ENCODE peak calls at places on chromosomes 16 and 17, in four cellular contexts. F is activated CD8-positive, alpha-beta T cell treated with anti-CD3 and anti-CD28 coated beads for 36 hours; V is fibroblast of pulmonary artery; S is adrenal gland. K is an unnamed sample.

GRCh38 chr16:21326459-21326858 is 48.4 kb upstream of the CRYM start:
- DNase-seq in F (no peak), V (no peak), S (no peak), K (no peak)

GRCh38 chr16:88649924-88650748 is 717 bp downstream of the CYBA start:
- DNase-seq in F (peak), V (peak), S (no peak), K (peak)

GRCh38 chr17:29840884-29841283 is 89.1 kb downstream of the SSH2 start:
- DNase-seq in F (no peak), V (peak), S (no peak), K (no peak)

GRCh38 chr16:2744711-2745110 is 7.7 kb upstream of the SRRM2 start:
- DNase-seq in F (no peak), V (no peak), S (no peak), K (no peak)

GRCh38 chr16:50326835-50327465 is 41.8 kb downstream of the BRD7 start:
- DNase-seq in F (peak), V (peak), S (no peak), K (peak)

GRCh38 chr17:68399638-68400403 is 57.5 kb downstream of the WIPI1 start:
- DNase-seq in F (peak), V (peak), S (no peak), K (no peak)

GRCh38 chr16:57316390-57317017 is 32.0 kb upstream of the PLLP start:
- DNase-seq in F (no peak), V (peak), S (peak), K (no peak)

GRCh38 chr16:84423416-84423837 is 55.1 kb downstream of the ATP2C2 start:
- DNase-seq in F (no peak), V (peak), S (no peak), K (peak)

GRCh38 chr17:7042507-7043194 is 1.2 kb downstream of the SLC16A11 start:
- DNase-seq in F (peak), V (no peak), S (no peak), K (peak)

GRCh38 chr16:71303938-71304337 is 14.7 kb upstream of the CMTR2 start:
- DNase-seq in F (no peak), V (no peak), S (no peak), K (no peak)

GRCh38 chr17:30477758-30478115 is 529 bp downstream of the GOSR1 start:
- DNase-seq in F (peak), V (peak), S (peak), K (peak)

GRCh38 chr16:84807776-84808175 is 12.0 kb upstream of the CRISPLD2 start:
- DNase-seq in F (no peak), V (no peak), S (no peak), K (no peak)

GRCh38 chr17:45672301-45672700 is 111.8 kb upstream of the CRHR1 start:
- DNase-seq in F (no peak), V (no peak), S (no peak), K (no peak)

GRCh38 chr17:1645207-1646171 is at the start of gene SCARF1:
- DNase-seq in F (peak), V (no peak), S (peak), K (no peak)

DNA sequence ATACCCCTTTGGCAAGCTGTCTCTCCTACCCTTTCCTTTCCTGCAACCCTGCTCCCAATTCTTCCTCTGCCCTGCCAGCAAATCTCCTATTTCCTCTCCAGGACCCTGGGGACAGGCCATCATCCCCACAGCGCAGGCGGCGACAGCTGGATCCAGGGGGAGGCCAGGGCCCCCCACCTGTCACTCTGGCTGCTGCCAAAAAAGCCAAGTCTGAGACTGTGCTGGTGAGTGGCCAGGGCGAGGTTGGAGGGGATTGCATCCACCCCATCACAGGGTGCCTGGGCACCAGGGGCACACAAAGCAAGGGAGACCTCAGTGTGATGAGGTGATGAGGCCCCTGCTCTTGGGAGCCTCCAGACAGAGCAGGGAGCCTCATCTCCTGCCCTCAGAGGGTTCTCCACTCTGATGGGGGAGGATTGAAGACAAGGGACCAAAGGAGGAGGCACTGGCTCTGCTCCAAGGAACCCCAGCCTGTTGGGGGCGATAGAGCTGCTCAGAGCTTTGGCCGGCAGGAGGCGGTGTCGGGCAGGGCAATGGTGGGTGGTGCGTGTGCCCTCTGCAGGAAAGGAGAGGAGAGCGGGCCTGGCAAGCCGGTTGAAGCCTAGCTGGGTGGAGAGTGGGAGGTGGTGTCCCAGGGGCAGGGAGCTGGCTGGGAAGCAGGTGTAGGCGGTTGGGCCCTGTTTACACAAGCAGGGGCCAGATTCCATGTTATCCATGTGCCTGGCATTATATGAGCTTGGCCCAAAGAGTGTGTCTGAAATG is 15.6 kb upstream of the PDK2 start:
- DNase-seq in F (peak), V (peak), S (peak), K (no peak)
- TF ChIP-seq CTCF in F (no peak), V (peak), S (peak), K (peak)

DNA sequence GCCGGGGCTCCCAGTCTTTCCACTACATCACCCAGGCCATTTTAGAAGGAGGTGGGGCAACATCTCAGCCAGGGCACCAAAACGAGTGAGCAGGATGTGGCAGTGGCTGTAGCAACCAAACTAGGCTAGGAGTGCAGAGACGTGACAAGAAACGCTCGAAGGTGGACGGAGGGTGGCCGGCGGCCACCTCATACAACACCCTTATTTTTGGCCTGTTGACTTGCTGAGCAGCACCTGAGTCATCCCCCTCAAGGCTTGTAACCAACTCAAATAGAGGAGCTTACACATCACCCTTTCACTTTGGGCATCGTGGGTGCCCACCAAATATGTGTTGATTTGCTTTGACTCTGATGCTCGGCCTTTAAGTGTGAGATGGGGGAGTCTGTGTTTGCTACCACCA is 23.7 kb upstream of the SOX9 start:
- DNase-seq in F (no peak), V (no peak), S (no peak), K (no peak)
- TF ChIP-seq CTCF in F (no peak), V (no peak), S (no peak), K (no peak)

GRCh38 chr16:51374346-51374745 is 223.3 kb upstream of the SALL1 start:
- DNase-seq in F (no peak), V (peak), S (no peak), K (no peak)
- TF ChIP-seq CTCF in F (no peak), V (no peak), S (no peak), K (no peak)

GRCh38 chr16:11101695-11102522 is 154.1 kb downstream of the SOCS1 start:
- DNase-seq in F (no peak), V (peak), S (peak), K (no peak)
- TF ChIP-seq CTCF in F (no peak), V (peak), S (no peak), K (no peak)

GRCh38 chr17:56231693-56232092 is 78.4 kb downstream of the ANKFN1 start:
- DNase-seq in F (no peak), V (no peak), S (no peak), K (no peak)
- TF ChIP-seq CTCF in F (no peak), V (no peak), S (no peak), K (no peak)

DNA sequence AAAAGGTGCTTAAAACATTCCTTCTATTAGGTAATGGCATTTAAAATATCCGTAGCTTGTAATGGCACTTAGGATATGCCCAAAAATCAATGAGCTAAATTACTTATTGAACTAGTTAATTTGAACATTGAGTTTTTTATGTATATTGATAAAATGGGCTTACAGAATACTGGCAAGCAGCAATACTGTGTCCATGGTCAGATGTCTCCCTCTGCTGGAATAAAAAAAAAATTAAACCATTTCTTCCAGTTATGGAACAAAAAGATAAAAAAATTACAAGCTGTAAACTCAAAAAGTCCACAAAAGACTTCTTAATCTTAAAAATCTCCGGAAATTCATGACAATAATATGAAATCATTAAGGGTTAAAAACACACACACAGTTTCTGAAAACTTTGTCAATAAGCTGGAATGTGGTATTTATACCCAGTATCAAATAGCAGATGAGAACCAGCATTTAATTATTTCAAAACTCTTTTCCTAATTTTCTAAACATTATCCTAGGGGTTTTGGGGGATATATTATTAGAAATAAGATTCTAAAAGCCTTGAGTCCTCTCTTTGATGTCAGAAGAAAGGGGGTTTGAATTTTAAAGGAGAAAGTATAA is 21.5 kb upstream of the PSMD7 start:
- DNase-seq in F (no peak), V (peak), S (no peak), K (no peak)
- TF ChIP-seq CTCF in F (peak), V (peak), S (peak), K (no peak)

DNA sequence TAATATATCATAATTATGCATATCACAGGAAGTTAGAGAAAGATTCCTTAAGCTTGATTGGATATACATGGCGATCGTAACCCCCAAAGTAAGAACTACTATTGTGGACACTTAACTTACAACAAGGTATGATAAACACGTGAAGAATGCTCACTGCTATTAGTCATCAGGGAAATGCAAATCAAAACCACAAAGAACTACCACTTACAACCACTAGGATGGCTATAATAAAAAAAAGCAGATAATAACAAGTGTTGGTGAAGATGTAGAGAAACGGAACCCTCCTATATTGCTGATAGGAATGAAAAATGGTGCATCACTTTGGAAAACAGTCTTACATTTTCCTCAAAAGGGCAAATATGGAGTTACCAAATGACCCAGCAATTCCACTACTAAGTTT is 265.9 kb downstream of the SLC39A11 start:
- DNase-seq in F (no peak), V (peak), S (no peak), K (no peak)
- TF ChIP-seq CTCF in F (no peak), V (no peak), S (no peak), K (no peak)

GRCh38 chr17:62105361-62105760 is 40.3 kb upstream of the MED13 start:
- DNase-seq in F (no peak), V (no peak), S (no peak), K (no peak)
- TF ChIP-seq CTCF in F (no peak), V (no peak), S (no peak), K (no peak)

DNA sequence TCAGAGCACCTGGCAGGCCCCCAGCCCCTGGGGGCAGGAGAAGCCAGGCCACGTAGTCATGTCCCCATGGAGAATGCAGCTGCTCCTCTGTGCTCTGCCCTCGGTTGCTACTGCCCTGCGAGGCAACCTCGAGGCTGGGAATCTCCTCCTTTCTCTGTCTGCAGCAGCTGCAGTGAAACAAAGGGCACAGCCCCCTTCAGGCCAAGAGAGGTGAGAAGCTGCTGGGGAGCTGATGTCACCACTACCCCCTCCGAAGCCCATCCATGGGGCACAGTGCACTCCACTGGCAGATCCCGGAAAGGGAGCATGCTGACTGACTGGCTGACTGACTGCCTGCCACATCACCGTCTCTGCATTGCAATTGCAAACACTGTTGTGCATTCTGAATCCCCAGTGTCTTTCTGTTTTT is 103.7 kb downstream of the GRIN2A start:
- DNase-seq in F (no peak), V (no peak), S (no peak), K (no peak)
- TF ChIP-seq CTCF in F (no peak), V (no peak), S (no peak), K (no peak)

K was measured in GM13977.